ENCODE peak calls at places on chromosomes 7 and 10, in eight cellular contexts. One of them, this sample, is unnamed.

GRCh38 chr7:4631664-4632171 is 50.4 kb upstream of the FOXK1 start:
- DNase-seq in SHP77: peak
- DNase-seq in T-helper 2 cell treated with Interferon-gamma antibody and Interleukin-4, amounts not matched to agents 5 μg/mL and 100 μg/mL, for 36 hours: no peak
- DNase-seq in posterior cingulate gyrus: peak
- DNase-seq in stimulated activated CD4-positive, alpha-beta T cell treated with anti-CD3 and anti-CD28 coated beads, Interleukin-1b, Interleukin-23, amount 100 ng/mL, for 24 hours: no peak
- DNase-seq in CD4-positive, alpha-beta T cell: no peak
- DNase-seq in hypothalamus: peak
- DNase-seq in fibroblast of mammary gland: peak
- DNase-seq in this sample: peak

GRCh38 chr7:21868647-21868896 is 77.1 kb downstream of the CDCA7L start:
- DNase-seq in SHP77: no peak
- DNase-seq in T-helper 2 cell treated with Interferon-gamma antibody and Interleukin-4, amounts not matched to agents 5 μg/mL and 100 μg/mL, for 36 hours: no peak
- DNase-seq in posterior cingulate gyrus: no peak
- DNase-seq in stimulated activated CD4-positive, alpha-beta T cell treated with anti-CD3 and anti-CD28 coated beads, Interleukin-1b, Interleukin-23, amount 100 ng/mL, for 24 hours: no peak
- DNase-seq in CD4-positive, alpha-beta T cell: no peak
- DNase-seq in hypothalamus: no peak
- DNase-seq in fibroblast of mammary gland: no peak
- DNase-seq in this sample: no peak

GRCh38 chr7:44853391-44853790 is 5.5 kb upstream of the H2AZ2 start:
- DNase-seq in SHP77: no peak
- DNase-seq in T-helper 2 cell treated with Interferon-gamma antibody and Interleukin-4, amounts not matched to agents 5 μg/mL and 100 μg/mL, for 36 hours: peak
- DNase-seq in posterior cingulate gyrus: no peak
- DNase-seq in stimulated activated CD4-positive, alpha-beta T cell treated with anti-CD3 and anti-CD28 coated beads, Interleukin-1b, Interleukin-23, amount 100 ng/mL, for 24 hours: no peak
- DNase-seq in CD4-positive, alpha-beta T cell: no peak
- DNase-seq in hypothalamus: no peak
- DNase-seq in fibroblast of mammary gland: no peak
- DNase-seq in this sample: no peak

GRCh38 chr10:114995468-114995867 is 57.5 kb downstream of the TRUB1 start:
- DNase-seq in SHP77: no peak
- DNase-seq in T-helper 2 cell treated with Interferon-gamma antibody and Interleukin-4, amounts not matched to agents 5 μg/mL and 100 μg/mL, for 36 hours: no peak
- DNase-seq in posterior cingulate gyrus: no peak
- DNase-seq in stimulated activated CD4-positive, alpha-beta T cell treated with anti-CD3 and anti-CD28 coated beads, Interleukin-1b, Interleukin-23, amount 100 ng/mL, for 24 hours: no peak
- DNase-seq in CD4-positive, alpha-beta T cell: no peak
- DNase-seq in hypothalamus: no peak
- DNase-seq in fibroblast of mammary gland: no peak
- DNase-seq in this sample: no peak

GRCh38 chr7:126682176-126682575 is 570.6 kb downstream of the GRM8 start:
- DNase-seq in SHP77: no peak
- DNase-seq in T-helper 2 cell treated with Interferon-gamma antibody and Interleukin-4, amounts not matched to agents 5 μg/mL and 100 μg/mL, for 36 hours: no peak
- DNase-seq in posterior cingulate gyrus: no peak
- DNase-seq in stimulated activated CD4-positive, alpha-beta T cell treated with anti-CD3 and anti-CD28 coated beads, Interleukin-1b, Interleukin-23, amount 100 ng/mL, for 24 hours: no peak
- DNase-seq in CD4-positive, alpha-beta T cell: no peak
- DNase-seq in hypothalamus: no peak
- DNase-seq in fibroblast of mammary gland: no peak
- DNase-seq in this sample: no peak

GRCh38 chr10:22554481-22555182 is 159.7 kb downstream of the PIP4K2A start:
- DNase-seq in SHP77: peak
- DNase-seq in T-helper 2 cell treated with Interferon-gamma antibody and Interleukin-4, amounts not matched to agents 5 μg/mL and 100 μg/mL, for 36 hours: no peak
- DNase-seq in posterior cingulate gyrus: peak
- DNase-seq in stimulated activated CD4-positive, alpha-beta T cell treated with anti-CD3 and anti-CD28 coated beads, Interleukin-1b, Interleukin-23, amount 100 ng/mL, for 24 hours: no peak
- DNase-seq in CD4-positive, alpha-beta T cell: no peak
- DNase-seq in hypothalamus: peak
- DNase-seq in fibroblast of mammary gland: peak
- DNase-seq in this sample: peak

GRCh38 chr10:71685554-71686202 is 33.9 kb downstream of the C10orf105 start:
- DNase-seq in SHP77: no peak
- DNase-seq in T-helper 2 cell treated with Interferon-gamma antibody and Interleukin-4, amounts not matched to agents 5 μg/mL and 100 μg/mL, for 36 hours: no peak
- DNase-seq in posterior cingulate gyrus: no peak
- DNase-seq in stimulated activated CD4-positive, alpha-beta T cell treated with anti-CD3 and anti-CD28 coated beads, Interleukin-1b, Interleukin-23, amount 100 ng/mL, for 24 hours: no peak
- DNase-seq in CD4-positive, alpha-beta T cell: no peak
- DNase-seq in hypothalamus: no peak
- DNase-seq in fibroblast of mammary gland: no peak
- DNase-seq in this sample: no peak

GRCh38 chr7:67019562-67020390 is 23.1 kb downstream of the TYW1 start:
- DNase-seq in SHP77: peak
- DNase-seq in T-helper 2 cell treated with Interferon-gamma antibody and Interleukin-4, amounts not matched to agents 5 μg/mL and 100 μg/mL, for 36 hours: peak
- DNase-seq in posterior cingulate gyrus: no peak
- DNase-seq in stimulated activated CD4-positive, alpha-beta T cell treated with anti-CD3 and anti-CD28 coated beads, Interleukin-1b, Interleukin-23, amount 100 ng/mL, for 24 hours: no peak
- DNase-seq in CD4-positive, alpha-beta T cell: no peak
- DNase-seq in hypothalamus: no peak
- DNase-seq in fibroblast of mammary gland: peak
- DNase-seq in this sample: peak

GRCh38 chr7:100373261-100373831 is at the start of gene PILRA:
- DNase-seq in SHP77: no peak
- DNase-seq in T-helper 2 cell treated with Interferon-gamma antibody and Interleukin-4, amounts not matched to agents 5 μg/mL and 100 μg/mL, for 36 hours: no peak
- DNase-seq in posterior cingulate gyrus: no peak
- DNase-seq in stimulated activated CD4-positive, alpha-beta T cell treated with anti-CD3 and anti-CD28 coated beads, Interleukin-1b, Interleukin-23, amount 100 ng/mL, for 24 hours: no peak
- DNase-seq in CD4-positive, alpha-beta T cell: no peak
- DNase-seq in hypothalamus: no peak
- DNase-seq in fibroblast of mammary gland: no peak
- DNase-seq in this sample: no peak

GRCh38 chr10:48227213-48227612 is 47.3 kb downstream of the FRMPD2 start:
- DNase-seq in SHP77: no peak
- DNase-seq in T-helper 2 cell treated with Interferon-gamma antibody and Interleukin-4, amounts not matched to agents 5 μg/mL and 100 μg/mL, for 36 hours: no peak
- DNase-seq in posterior cingulate gyrus: no peak
- DNase-seq in stimulated activated CD4-positive, alpha-beta T cell treated with anti-CD3 and anti-CD28 coated beads, Interleukin-1b, Interleukin-23, amount 100 ng/mL, for 24 hours: no peak
- DNase-seq in CD4-positive, alpha-beta T cell: no peak
- DNase-seq in hypothalamus: no peak
- DNase-seq in fibroblast of mammary gland: no peak
- DNase-seq in this sample: no peak

GRCh38 chr7:22387583-22387982 is 30.6 kb upstream of the RAPGEF5 start:
- DNase-seq in SHP77: no peak
- DNase-seq in T-helper 2 cell treated with Interferon-gamma antibody and Interleukin-4, amounts not matched to agents 5 μg/mL and 100 μg/mL, for 36 hours: no peak
- DNase-seq in posterior cingulate gyrus: peak
- DNase-seq in stimulated activated CD4-positive, alpha-beta T cell treated with anti-CD3 and anti-CD28 coated beads, Interleukin-1b, Interleukin-23, amount 100 ng/mL, for 24 hours: no peak
- DNase-seq in CD4-positive, alpha-beta T cell: no peak
- DNase-seq in hypothalamus: no peak
- DNase-seq in fibroblast of mammary gland: peak
- DNase-seq in this sample: no peak

GRCh38 chr7:105454921-105455320 is 66.2 kb upstream of the SRPK2 start:
- DNase-seq in SHP77: no peak
- DNase-seq in T-helper 2 cell treated with Interferon-gamma antibody and Interleukin-4, amounts not matched to agents 5 μg/mL and 100 μg/mL, for 36 hours: no peak
- DNase-seq in posterior cingulate gyrus: no peak
- DNase-seq in stimulated activated CD4-positive, alpha-beta T cell treated with anti-CD3 and anti-CD28 coated beads, Interleukin-1b, Interleukin-23, amount 100 ng/mL, for 24 hours: no peak
- DNase-seq in CD4-positive, alpha-beta T cell: no peak
- DNase-seq in hypothalamus: no peak
- DNase-seq in fibroblast of mammary gland: peak
- DNase-seq in this sample: no peak

GRCh38 chr7:157875230-157876179 is 538.7 kb downstream of the DNAJB6 start:
- DNase-seq in SHP77: no peak
- DNase-seq in T-helper 2 cell treated with Interferon-gamma antibody and Interleukin-4, amounts not matched to agents 5 μg/mL and 100 μg/mL, for 36 hours: peak
- DNase-seq in posterior cingulate gyrus: no peak
- DNase-seq in stimulated activated CD4-positive, alpha-beta T cell treated with anti-CD3 and anti-CD28 coated beads, Interleukin-1b, Interleukin-23, amount 100 ng/mL, for 24 hours: peak
- DNase-seq in CD4-positive, alpha-beta T cell: peak
- DNase-seq in hypothalamus: no peak
- DNase-seq in fibroblast of mammary gland: peak
- DNase-seq in this sample: no peak

GRCh38 chr10:50788951-50789904 is 49.5 kb downstream of the ASAH2B start:
- DNase-seq in SHP77: no peak
- DNase-seq in T-helper 2 cell treated with Interferon-gamma antibody and Interleukin-4, amounts not matched to agents 5 μg/mL and 100 μg/mL, for 36 hours: no peak
- DNase-seq in posterior cingulate gyrus: no peak
- DNase-seq in stimulated activated CD4-positive, alpha-beta T cell treated with anti-CD3 and anti-CD28 coated beads, Interleukin-1b, Interleukin-23, amount 100 ng/mL, for 24 hours: no peak
- DNase-seq in CD4-positive, alpha-beta T cell: no peak
- DNase-seq in hypothalamus: no peak
- DNase-seq in fibroblast of mammary gland: peak
- DNase-seq in this sample: no peak

GRCh38 chr10:72846225-72846624 is 47.3 kb upstream of the OIT3 start:
- DNase-seq in SHP77: no peak
- DNase-seq in T-helper 2 cell treated with Interferon-gamma antibody and Interleukin-4, amounts not matched to agents 5 μg/mL and 100 μg/mL, for 36 hours: no peak
- DNase-seq in posterior cingulate gyrus: no peak
- DNase-seq in stimulated activated CD4-positive, alpha-beta T cell treated with anti-CD3 and anti-CD28 coated beads, Interleukin-1b, Interleukin-23, amount 100 ng/mL, for 24 hours: no peak
- DNase-seq in CD4-positive, alpha-beta T cell: no peak
- DNase-seq in hypothalamus: no peak
- DNase-seq in fibroblast of mammary gland: peak
- DNase-seq in this sample: no peak

GRCh38 chr10:14676732-14677131 is 98.0 kb downstream of the FAM107B start:
- DNase-seq in SHP77: no peak
- DNase-seq in T-helper 2 cell treated with Interferon-gamma antibody and Interleukin-4, amounts not matched to agents 5 μg/mL and 100 μg/mL, for 36 hours: no peak
- DNase-seq in posterior cingulate gyrus: no peak
- DNase-seq in stimulated activated CD4-positive, alpha-beta T cell treated with anti-CD3 and anti-CD28 coated beads, Interleukin-1b, Interleukin-23, amount 100 ng/mL, for 24 hours: no peak
- DNase-seq in CD4-positive, alpha-beta T cell: no peak
- DNase-seq in hypothalamus: no peak
- DNase-seq in fibroblast of mammary gland: no peak
- DNase-seq in this sample: no peak

GRCh38 chr7:1899951-1900762 is 230.1 kb downstream of the ELFN1 start:
- DNase-seq in SHP77: no peak
- DNase-seq in T-helper 2 cell treated with Interferon-gamma antibody and Interleukin-4, amounts not matched to agents 5 μg/mL and 100 μg/mL, for 36 hours: no peak
- DNase-seq in posterior cingulate gyrus: no peak
- DNase-seq in stimulated activated CD4-positive, alpha-beta T cell treated with anti-CD3 and anti-CD28 coated beads, Interleukin-1b, Interleukin-23, amount 100 ng/mL, for 24 hours: no peak
- DNase-seq in CD4-positive, alpha-beta T cell: no peak
- DNase-seq in hypothalamus: no peak
- DNase-seq in fibroblast of mammary gland: no peak
- DNase-seq in this sample: no peak

GRCh38 chr7:1081336-1081735 is 6.6 kb upstream of the GPER1 start:
- DNase-seq in SHP77: no peak
- DNase-seq in T-helper 2 cell treated with Interferon-gamma antibody and Interleukin-4, amounts not matched to agents 5 μg/mL and 100 μg/mL, for 36 hours: no peak
- DNase-seq in posterior cingulate gyrus: no peak
- DNase-seq in stimulated activated CD4-positive, alpha-beta T cell treated with anti-CD3 and anti-CD28 coated beads, Interleukin-1b, Interleukin-23, amount 100 ng/mL, for 24 hours: no peak
- DNase-seq in CD4-positive, alpha-beta T cell: no peak
- DNase-seq in hypothalamus: no peak
- DNase-seq in fibroblast of mammary gland: no peak
- DNase-seq in this sample: no peak

GRCh38 chr10:69092959-69093850 is 5.3 kb downstream of the SRGN start:
- DNase-seq in SHP77: peak
- DNase-seq in T-helper 2 cell treated with Interferon-gamma antibody and Interleukin-4, amounts not matched to agents 5 μg/mL and 100 μg/mL, for 36 hours: peak
- DNase-seq in posterior cingulate gyrus: no peak
- DNase-seq in stimulated activated CD4-positive, alpha-beta T cell treated with anti-CD3 and anti-CD28 coated beads, Interleukin-1b, Interleukin-23, amount 100 ng/mL, for 24 hours: peak
- DNase-seq in CD4-positive, alpha-beta T cell: peak
- DNase-seq in hypothalamus: no peak
- DNase-seq in fibroblast of mammary gland: peak
- DNase-seq in this sample: peak

GRCh38 chr7:29045258-29046095 is 87.3 kb upstream of the TRIL start:
- DNase-seq in SHP77: no peak
- DNase-seq in T-helper 2 cell treated with Interferon-gamma antibody and Interleukin-4, amounts not matched to agents 5 μg/mL and 100 μg/mL, for 36 hours: no peak
- DNase-seq in posterior cingulate gyrus: no peak
- DNase-seq in stimulated activated CD4-positive, alpha-beta T cell treated with anti-CD3 and anti-CD28 coated beads, Interleukin-1b, Interleukin-23, amount 100 ng/mL, for 24 hours: no peak
- DNase-seq in CD4-positive, alpha-beta T cell: no peak
- DNase-seq in hypothalamus: no peak
- DNase-seq in fibroblast of mammary gland: no peak
- DNase-seq in this sample: no peak

GRCh38 chr10:110739811-110740271 is 95.7 kb downstream of the RBM20 start:
- DNase-seq in SHP77: no peak
- DNase-seq in T-helper 2 cell treated with Interferon-gamma antibody and Interleukin-4, amounts not matched to agents 5 μg/mL and 100 μg/mL, for 36 hours: no peak
- DNase-seq in posterior cingulate gyrus: no peak
- DNase-seq in stimulated activated CD4-positive, alpha-beta T cell treated with anti-CD3 and anti-CD28 coated beads, Interleukin-1b, Interleukin-23, amount 100 ng/mL, for 24 hours: no peak
- DNase-seq in CD4-positive, alpha-beta T cell: no peak
- DNase-seq in hypothalamus: no peak
- DNase-seq in fibroblast of mammary gland: no peak
- DNase-seq in this sample: no peak

GRCh38 chr7:65974191-65974801 is 7.7 kb downstream of the GUSB start:
- DNase-seq in SHP77: no peak
- DNase-seq in T-helper 2 cell treated with Interferon-gamma antibody and Interleukin-4, amounts not matched to agents 5 μg/mL and 100 μg/mL, for 36 hours: no peak
- DNase-seq in posterior cingulate gyrus: no peak
- DNase-seq in stimulated activated CD4-positive, alpha-beta T cell treated with anti-CD3 and anti-CD28 coated beads, Interleukin-1b, Interleukin-23, amount 100 ng/mL, for 24 hours: no peak
- DNase-seq in CD4-positive, alpha-beta T cell: no peak
- DNase-seq in hypothalamus: no peak
- DNase-seq in fibroblast of mammary gland: no peak
- DNase-seq in this sample: no peak

GRCh38 chr10:100528123-100528884 is 1.4 kb downstream of the NDUFB8 start:
- DNase-seq in SHP77: no peak
- DNase-seq in T-helper 2 cell treated with Interferon-gamma antibody and Interleukin-4, amounts not matched to agents 5 μg/mL and 100 μg/mL, for 36 hours: peak
- DNase-seq in posterior cingulate gyrus: no peak
- DNase-seq in stimulated activated CD4-positive, alpha-beta T cell treated with anti-CD3 and anti-CD28 coated beads, Interleukin-1b, Interleukin-23, amount 100 ng/mL, for 24 hours: no peak
- DNase-seq in CD4-positive, alpha-beta T cell: no peak
- DNase-seq in hypothalamus: no peak
- DNase-seq in fibroblast of mammary gland: no peak
- DNase-seq in this sample: no peak

GRCh38 chr10:80452688-80453391 is 1.3 kb upstream of the TSPAN14 start:
- DNase-seq in SHP77: no peak
- DNase-seq in T-helper 2 cell treated with Interferon-gamma antibody and Interleukin-4, amounts not matched to agents 5 μg/mL and 100 μg/mL, for 36 hours: no peak
- DNase-seq in posterior cingulate gyrus: no peak
- DNase-seq in stimulated activated CD4-positive, alpha-beta T cell treated with anti-CD3 and anti-CD28 coated beads, Interleukin-1b, Interleukin-23, amount 100 ng/mL, for 24 hours: no peak
- DNase-seq in CD4-positive, alpha-beta T cell: no peak
- DNase-seq in hypothalamus: no peak
- DNase-seq in fibroblast of mammary gland: no peak
- DNase-seq in this sample: no peak

GRCh38 chr10:71970331-71970730 is 6.1 kb downstream of the CHST3 start:
- DNase-seq in SHP77: no peak
- DNase-seq in T-helper 2 cell treated with Interferon-gamma antibody and Interleukin-4, amounts not matched to agents 5 μg/mL and 100 μg/mL, for 36 hours: no peak
- DNase-seq in posterior cingulate gyrus: no peak
- DNase-seq in stimulated activated CD4-positive, alpha-beta T cell treated with anti-CD3 and anti-CD28 coated beads, Interleukin-1b, Interleukin-23, amount 100 ng/mL, for 24 hours: no peak
- DNase-seq in CD4-positive, alpha-beta T cell: no peak
- DNase-seq in hypothalamus: no peak
- DNase-seq in fibroblast of mammary gland: no peak
- DNase-seq in this sample: no peak

GRCh38 chr7:67518580-67518979 is 521.9 kb downstream of the TYW1 start:
- DNase-seq in SHP77: no peak
- DNase-seq in T-helper 2 cell treated with Interferon-gamma antibody and Interleukin-4, amounts not matched to agents 5 μg/mL and 100 μg/mL, for 36 hours: no peak
- DNase-seq in posterior cingulate gyrus: no peak
- DNase-seq in stimulated activated CD4-positive, alpha-beta T cell treated with anti-CD3 and anti-CD28 coated beads, Interleukin-1b, Interleukin-23, amount 100 ng/mL, for 24 hours: no peak
- DNase-seq in CD4-positive, alpha-beta T cell: no peak
- DNase-seq in hypothalamus: no peak
- DNase-seq in fibroblast of mammary gland: no peak
- DNase-seq in this sample: no peak

GRCh38 chr7:151085691-151086620 is at the start of gene AGAP3:
- DNase-seq in SHP77: peak
- DNase-seq in T-helper 2 cell treated with Interferon-gamma antibody and Interleukin-4, amounts not matched to agents 5 μg/mL and 100 μg/mL, for 36 hours: peak
- DNase-seq in posterior cingulate gyrus: peak
- DNase-seq in stimulated activated CD4-positive, alpha-beta T cell treated with anti-CD3 and anti-CD28 coated beads, Interleukin-1b, Interleukin-23, amount 100 ng/mL, for 24 hours: peak
- DNase-seq in CD4-positive, alpha-beta T cell: peak
- DNase-seq in hypothalamus: peak
- DNase-seq in fibroblast of mammary gland: peak
- DNase-seq in this sample: peak

GRCh38 chr10:52351911-52352310 is 37.8 kb downstream of the DKK1 start:
- DNase-seq in SHP77: no peak
- DNase-seq in T-helper 2 cell treated with Interferon-gamma antibody and Interleukin-4, amounts not matched to agents 5 μg/mL and 100 μg/mL, for 36 hours: no peak
- DNase-seq in posterior cingulate gyrus: no peak
- DNase-seq in stimulated activated CD4-positive, alpha-beta T cell treated with anti-CD3 and anti-CD28 coated beads, Interleukin-1b, Interleukin-23, amount 100 ng/mL, for 24 hours: no peak
- DNase-seq in CD4-positive, alpha-beta T cell: no peak
- DNase-seq in hypothalamus: no peak
- DNase-seq in fibroblast of mammary gland: no peak
- DNase-seq in this sample: no peak

GRCh38 chr7:130838738-130839137 is 104.7 kb upstream of the KLF14 start:
- DNase-seq in SHP77: no peak
- DNase-seq in T-helper 2 cell treated with Interferon-gamma antibody and Interleukin-4, amounts not matched to agents 5 μg/mL and 100 μg/mL, for 36 hours: peak
- DNase-seq in posterior cingulate gyrus: no peak
- DNase-seq in stimulated activated CD4-positive, alpha-beta T cell treated with anti-CD3 and anti-CD28 coated beads, Interleukin-1b, Interleukin-23, amount 100 ng/mL, for 24 hours: no peak
- DNase-seq in CD4-positive, alpha-beta T cell: no peak
- DNase-seq in hypothalamus: no peak
- DNase-seq in fibroblast of mammary gland: peak
- DNase-seq in this sample: no peak

GRCh38 chr10:24849051-24849450 is 103.4 kb downstream of the PRTFDC1 start:
- DNase-seq in SHP77: peak
- DNase-seq in T-helper 2 cell treated with Interferon-gamma antibody and Interleukin-4, amounts not matched to agents 5 μg/mL and 100 μg/mL, for 36 hours: no peak
- DNase-seq in posterior cingulate gyrus: no peak
- DNase-seq in stimulated activated CD4-positive, alpha-beta T cell treated with anti-CD3 and anti-CD28 coated beads, Interleukin-1b, Interleukin-23, amount 100 ng/mL, for 24 hours: no peak
- DNase-seq in CD4-positive, alpha-beta T cell: no peak
- DNase-seq in hypothalamus: no peak
- DNase-seq in fibroblast of mammary gland: no peak
- DNase-seq in this sample: no peak

GRCh38 chr7:156220078-156220605 is 407.9 kb upstream of the SHH start:
- DNase-seq in SHP77: no peak
- DNase-seq in T-helper 2 cell treated with Interferon-gamma antibody and Interleukin-4, amounts not matched to agents 5 μg/mL and 100 μg/mL, for 36 hours: no peak
- DNase-seq in posterior cingulate gyrus: no peak
- DNase-seq in stimulated activated CD4-positive, alpha-beta T cell treated with anti-CD3 and anti-CD28 coated beads, Interleukin-1b, Interleukin-23, amount 100 ng/mL, for 24 hours: no peak
- DNase-seq in CD4-positive, alpha-beta T cell: no peak
- DNase-seq in hypothalamus: no peak
- DNase-seq in fibroblast of mammary gland: no peak
- DNase-seq in this sample: no peak

GRCh38 chr10:62755662-62756653 is 48.6 kb upstream of the ADO start:
- DNase-seq in SHP77: no peak
- DNase-seq in T-helper 2 cell treated with Interferon-gamma antibody and Interleukin-4, amounts not matched to agents 5 μg/mL and 100 μg/mL, for 36 hours: no peak
- DNase-seq in posterior cingulate gyrus: no peak
- DNase-seq in stimulated activated CD4-positive, alpha-beta T cell treated with anti-CD3 and anti-CD28 coated beads, Interleukin-1b, Interleukin-23, amount 100 ng/mL, for 24 hours: no peak
- DNase-seq in CD4-positive, alpha-beta T cell: no peak
- DNase-seq in hypothalamus: no peak
- DNase-seq in fibroblast of mammary gland: no peak
- DNase-seq in this sample: no peak

GRCh38 chr7:94810496-94810895 is 96.9 kb upstream of the PPP1R9A start:
- DNase-seq in SHP77: no peak
- DNase-seq in T-helper 2 cell treated with Interferon-gamma antibody and Interleukin-4, amounts not matched to agents 5 μg/mL and 100 μg/mL, for 36 hours: no peak
- DNase-seq in posterior cingulate gyrus: no peak
- DNase-seq in stimulated activated CD4-positive, alpha-beta T cell treated with anti-CD3 and anti-CD28 coated beads, Interleukin-1b, Interleukin-23, amount 100 ng/mL, for 24 hours: no peak
- DNase-seq in CD4-positive, alpha-beta T cell: no peak
- DNase-seq in hypothalamus: no peak
- DNase-seq in fibroblast of mammary gland: peak
- DNase-seq in this sample: no peak

GRCh38 chr7:71694678-71695077 is 562.7 kb downstream of the GALNT17 start:
- DNase-seq in SHP77: no peak
- DNase-seq in T-helper 2 cell treated with Interferon-gamma antibody and Interleukin-4, amounts not matched to agents 5 μg/mL and 100 μg/mL, for 36 hours: no peak
- DNase-seq in posterior cingulate gyrus: no peak
- DNase-seq in stimulated activated CD4-positive, alpha-beta T cell treated with anti-CD3 and anti-CD28 coated beads, Interleukin-1b, Interleukin-23, amount 100 ng/mL, for 24 hours: no peak
- DNase-seq in CD4-positive, alpha-beta T cell: no peak
- DNase-seq in hypothalamus: no peak
- DNase-seq in fibroblast of mammary gland: no peak
- DNase-seq in this sample: no peak